ENCODE peak calls at places on chromosomes 5 and 9, in ten cellular contexts. B, Z, K, T, J, O, R, Y, V and P are unnamed samples.

GRCh38 chr9:137467161-137467581 is 8.0 kb upstream of the NSMF start:
- DNase-seq in B (no peak), Y (no peak), V (no peak), J (no peak), Z (no peak), O (no peak), R (peak; percentile 52), K (no peak), T (no peak), P (no peak)

GRCh38 chr5:158658439-158659230 is 441.1 kb downstream of the EBF1 start:
- DNase-seq in O (no peak), Z (no peak), J (no peak), K (no peak), T (no peak), B (no peak), V (no peak), R (no peak), Y (no peak), P (no peak)

GRCh38 chr5:75664933-75665332 is 52.3 kb downstream of the POC5 start:
- DNase-seq in Y (no peak), K (peak; percentile 20), O (no peak), Z (no peak), R (no peak), J (no peak), V (no peak), B (no peak), T (no peak), P (no peak)

GRCh38 chr9:93209097-93209496 is 25.2 kb downstream of the WNK2 start:
- DNase-seq in V (no peak), K (no peak), O (no peak), Y (no peak), J (no peak), T (no peak), Z (no peak), R (no peak), B (no peak), P (no peak)

GRCh38 chr5:154652746-154653417 is 102.3 kb upstream of the LARP1 start:
- DNase-seq in B (no peak), Y (no peak), Z (no peak), J (no peak), V (no peak), R (no peak), K (no peak), O (no peak), T (no peak), P (no peak)

GRCh38 chr5:166062092-166062491 is 2229.4 kb upstream of the WWC1 start:
- DNase-seq in J (no peak), B (no peak), K (no peak), T (no peak), Y (no peak), V (no peak), O (no peak), R (no peak), Z (no peak), P (no peak)

GRCh38 chr5:76591366-76591765 is 31.8 kb downstream of the F2RL2 start:
- DNase-seq in O (no peak), B (no peak), J (no peak), T (no peak), Z (no peak), V (no peak), Y (no peak), K (no peak), R (no peak), P (no peak)

GRCh38 chr5:10331341-10331796 is 22.1 kb upstream of the MARCHF6 start:
- DNase-seq in T (no peak), Y (peak; percentile 87), R (peak; percentile 66), V (no peak), Z (no peak), O (no peak), B (no peak), K (peak; percentile 81), J (no peak), P (no peak)

GRCh38 chr5:60371065-60371464 is 328.9 kb downstream of the DEPDC1B start:
- DNase-seq in Y (no peak), R (no peak), B (no peak), J (no peak), K (no peak), Z (no peak), O (no peak), T (no peak), V (no peak), P (no peak)